ENCODE peak calls at places on chromosomes 11 and 22, in five cellular contexts. J is NT2/D1, Q is GM23248, L is GM12878, A is IMR-90. I is an unnamed sample.

GRCh38 chr22:39574779-39575551 is 4.4 kb downstream of the CACNA1I start:
- DNase-seq in J (no peak), Q (peak), L (no peak), A (peak), I (no peak)

GRCh38 chr22:25375683-25376082 is 156.2 kb downstream of the CRYBB2 start:
- DNase-seq in J (no peak), Q (no peak), L (no peak), A (no peak), I (no peak)

GRCh38 chr11:70916321-70916720 is 336.1 kb downstream of the SHANK2 start:
- DNase-seq in J (no peak), Q (no peak), L (no peak), A (no peak), I (no peak)

GRCh38 chr22:38740754-38741153 is 15.0 kb downstream of the SUN2 start:
- DNase-seq in J (no peak), Q (no peak), L (no peak), A (no peak), I (no peak)

GRCh38 chr11:8593935-8594909 is at the start of gene STK33:
- DNase-seq in J (peak), Q (peak), L (no peak), A (no peak), I (peak)

GRCh38 chr22:50674606-50675552 is 2.3 kb downstream of the SHANK3 start:
- DNase-seq in J (peak), Q (peak), L (no peak), A (no peak), I (peak)

GRCh38 chr11:46351148-46351547 is 3.9 kb downstream of the DGKZ start:
- DNase-seq in J (no peak), Q (no peak), L (no peak), A (no peak), I (no peak)

GRCh38 chr11:96199563-96200025 is 143.4 kb downstream of the MAML2 start:
- DNase-seq in J (no peak), Q (peak), L (no peak), A (peak), I (no peak)

GRCh38 chr11:16750417-16750816 is 12.0 kb downstream of the C11orf58 start:
- DNase-seq in J (no peak), Q (no peak), L (no peak), A (no peak), I (no peak)

GRCh38 chr11:96388891-96389603 is 665 bp downstream of the CCDC82 start:
- DNase-seq in J (no peak), Q (peak), L (peak), A (no peak), I (no peak)

GRCh38 chr11:129723146-129723963 is 92.3 kb upstream of the TMEM45B start:
- DNase-seq in J (no peak), Q (no peak), L (no peak), A (no peak), I (no peak)

GRCh38 chr11:132844956-132845355 is 687.3 kb downstream of the OPCML start:
- DNase-seq in J (no peak), Q (peak), L (no peak), A (peak), I (no peak)

GRCh38 chr22:20509344-20510047 is 2.1 kb downstream of the MED15 start:
- DNase-seq in J (no peak), Q (peak), L (no peak), A (peak), I (peak)

GRCh38 chr11:4924239-4924638 is at the start of gene OR51G1:
- DNase-seq in J (no peak), Q (no peak), L (no peak), A (no peak), I (no peak)

GRCh38 chr11:9717719-9718118 is 53.8 kb downstream of the SWAP70 start:
- DNase-seq in J (no peak), Q (peak), L (no peak), A (no peak), I (no peak)

GRCh38 chr11:15307600-15307999 is 192.9 kb downstream of the INSC start:
- DNase-seq in J (peak), Q (no peak), L (no peak), A (no peak), I (no peak)

GRCh38 chr11:773425-773824 is 3.9 kb downstream of the GATD1 start:
- DNase-seq in J (no peak), Q (no peak), L (no peak), A (no peak), I (no peak)

GRCh38 chr11:24747275-24748251 is 250.7 kb downstream of the LUZP2 start:
- DNase-seq in J (no peak), Q (no peak), L (no peak), A (no peak), I (no peak)

GRCh38 chr11:70397336-70397982 is 870 bp upstream of the CTTN start:
- DNase-seq in J (no peak), Q (no peak), L (no peak), A (peak), I (peak)

GRCh38 chr22:31148516-31148915 is 8.2 kb upstream of the PLA2G3 start:
- DNase-seq in J (no peak), Q (peak), L (no peak), A (peak), I (no peak)

GRCh38 chr11:26623076-26623666 is 51.1 kb upstream of the MUC15 start:
- DNase-seq in J (no peak), Q (peak), L (no peak), A (peak), I (no peak)

DNA sequence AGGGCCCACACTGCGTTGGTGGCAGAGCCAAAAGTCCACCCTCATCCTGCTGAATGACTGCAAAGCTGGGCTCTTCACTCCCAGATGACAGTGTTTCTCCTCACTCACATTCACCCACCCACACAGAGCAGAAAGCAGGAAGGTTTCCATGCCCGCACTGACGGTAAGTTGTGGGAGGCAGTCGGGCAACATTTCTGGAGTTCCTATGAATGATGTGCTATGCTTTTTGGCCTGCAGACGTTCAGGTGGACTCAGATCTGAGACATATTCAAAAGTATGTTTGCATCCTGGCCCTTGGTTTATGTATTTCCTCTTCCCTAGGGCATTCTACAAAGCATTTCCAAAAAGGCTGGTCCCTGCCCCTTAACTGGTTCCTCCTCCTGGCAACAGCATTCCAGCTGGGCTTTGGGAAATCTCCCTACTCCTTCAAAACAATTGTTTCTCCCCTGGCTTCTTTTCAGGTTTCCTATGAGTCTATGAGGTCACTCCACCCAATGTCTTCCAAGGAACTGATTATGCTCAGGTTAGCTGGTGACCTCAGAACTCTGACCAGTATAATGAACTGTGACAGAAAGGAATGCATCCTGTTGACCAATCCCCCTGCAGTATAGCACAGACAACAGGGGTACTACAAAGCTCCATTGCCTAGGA is 36.4 kb downstream of the PACSIN2 start:
- DNase-seq in J (no peak), Q (peak), L (no peak), A (peak), I (no peak)
- H3K9ac ChIP-seq in J (no peak), Q (peak), L (no peak), A (no peak), I (no peak)

GRCh38 chr11:120342226-120342625 is 6.0 kb downstream of the ARHGEF12 start:
- DNase-seq in J (no peak), Q (no peak), L (no peak), A (no peak), I (no peak)
- H3K4me3 ChIP-seq in J (no peak), Q (no peak), L (no peak), A (no peak), I (no peak)

GRCh38 chr22:33248927-33249326 is 190.7 kb upstream of the SYN3 start:
- DNase-seq in J (no peak), Q (no peak), L (no peak), A (no peak), I (no peak)

GRCh38 chr22:33242078-33242477 is 183.9 kb upstream of the SYN3 start:
- DNase-seq in J (no peak), Q (no peak), L (no peak), A (no peak), I (no peak)

DNA sequence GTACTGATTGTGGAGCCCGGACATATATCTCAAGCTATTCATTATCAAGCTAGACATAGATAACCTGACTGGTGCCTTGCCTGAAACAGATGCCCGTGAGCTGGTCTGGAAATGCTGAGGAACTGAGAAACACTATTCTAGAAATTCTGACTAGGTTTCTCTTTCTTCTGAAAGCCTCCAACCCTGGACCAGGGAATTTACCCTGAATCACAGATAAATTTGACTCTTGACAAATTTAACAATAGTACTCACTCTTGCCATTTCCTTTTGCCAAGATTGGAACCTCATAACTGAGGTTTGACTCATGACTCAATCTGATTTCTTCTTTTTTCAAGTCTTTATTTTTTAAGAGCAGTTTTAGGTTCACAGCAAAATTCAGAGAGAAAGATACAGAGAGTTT is 189.6 kb upstream of the SYN3 start:
- DNase-seq in J (no peak), Q (peak), L (peak), A (no peak), I (no peak)
- H3K9ac ChIP-seq in J (no peak), Q (no peak), L (no peak), A (no peak), I (no peak)

GRCh38 chr11:66568124-66568916 is at the start of gene CTSF:
- DNase-seq in J (no peak), Q (peak), L (no peak), A (peak), I (peak)
- H3K4me3 ChIP-seq in J (no peak), Q (peak), L (peak), A (peak), I (peak)

GRCh38 chr11:35127619-35128018 is 11.4 kb upstream of the CD44 start:
- DNase-seq in J (no peak), Q (no peak), L (no peak), A (no peak), I (no peak)

GRCh38 chr11:35131760-35132159 is 7.2 kb upstream of the CD44 start:
- DNase-seq in J (no peak), Q (no peak), L (no peak), A (no peak), I (no peak)

GRCh38 chr11:35134403-35135126 is 4.4 kb upstream of the CD44 start:
- DNase-seq in J (no peak), Q (peak), L (no peak), A (no peak), I (no peak)

GRCh38 chr11:35133656-35134055 is 5.3 kb upstream of the CD44 start:
- DNase-seq in J (no peak), Q (no peak), L (no peak), A (no peak), I (no peak)

DNA sequence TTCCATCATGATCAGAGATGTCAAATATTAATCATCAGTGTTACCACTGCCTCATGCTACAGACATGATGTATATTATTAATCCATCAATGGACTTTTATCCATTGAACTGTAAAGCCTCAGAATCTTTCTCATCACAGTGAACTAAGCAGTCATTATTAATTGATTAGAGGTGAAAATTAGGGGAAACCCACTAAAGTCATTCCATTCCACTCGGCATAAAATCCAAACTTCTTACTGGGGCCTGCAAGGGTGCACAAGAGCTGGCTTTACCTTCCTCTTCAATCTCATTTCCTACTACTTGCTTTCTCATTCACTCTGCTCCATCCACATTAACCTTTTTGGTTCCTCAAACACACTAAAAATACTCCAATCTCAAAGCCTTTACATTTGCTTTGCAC is 7.9 kb upstream of the CD44 start:
- DNase-seq in J (no peak), Q (no peak), L (no peak), A (no peak), I (no peak)
- H3K9ac ChIP-seq in J (no peak), Q (no peak), L (no peak), A (no peak), I (no peak)

GRCh38 chr22:35888181-35888870 is 140.3 kb downstream of the RBFOX2 start:
- DNase-seq in J (no peak), Q (no peak), L (no peak), A (no peak), I (no peak)

GRCh38 chr22:35887296-35887875 is 141.2 kb downstream of the RBFOX2 start:
- DNase-seq in J (no peak), Q (no peak), L (no peak), A (peak), I (no peak)

GRCh38 chr22:35883028-35883620 is 145.5 kb downstream of the RBFOX2 start:
- DNase-seq in J (no peak), Q (peak), L (no peak), A (peak), I (no peak)

GRCh38 chr22:35882226-35883027 is 146.2 kb downstream of the RBFOX2 start:
- DNase-seq in J (no peak), Q (peak), L (no peak), A (peak), I (no peak)
- H3K4me3 ChIP-seq in J (no peak), Q (no peak), L (no peak), A (no peak), I (no peak)

DNA sequence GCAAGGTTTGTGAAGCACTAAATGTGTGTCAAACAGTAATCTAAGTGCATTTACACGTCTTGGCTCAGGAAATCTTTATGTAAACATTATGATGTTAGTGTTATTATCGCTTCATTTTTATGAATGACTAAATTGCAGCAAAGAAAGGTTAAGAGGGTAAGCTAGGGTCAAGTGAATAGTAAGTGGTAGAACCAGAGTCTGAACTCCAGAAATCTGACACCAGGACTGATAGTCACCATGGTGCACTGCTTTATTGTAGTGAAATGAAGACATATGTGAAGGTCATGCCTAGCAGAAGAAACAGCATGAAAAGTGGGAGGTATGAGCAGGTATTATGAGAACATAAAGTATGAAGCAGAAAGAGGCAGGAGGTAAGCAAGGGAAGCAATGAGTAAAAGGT is 368.7 kb upstream of the TENM4 start:
- DNase-seq in J (no peak), Q (no peak), L (no peak), A (no peak), I (no peak)
- H3K9ac ChIP-seq in J (no peak), Q (no peak), L (no peak), A (no peak), I (no peak)

GRCh38 chr11:13966486-13966885 is 4.0 kb downstream of the SPON1 start:
- DNase-seq in J (no peak), Q (no peak), L (no peak), A (no peak), I (no peak)
- H3K4me3 ChIP-seq in J (no peak), Q (no peak), L (no peak), A (no peak), I (no peak)

DNA sequence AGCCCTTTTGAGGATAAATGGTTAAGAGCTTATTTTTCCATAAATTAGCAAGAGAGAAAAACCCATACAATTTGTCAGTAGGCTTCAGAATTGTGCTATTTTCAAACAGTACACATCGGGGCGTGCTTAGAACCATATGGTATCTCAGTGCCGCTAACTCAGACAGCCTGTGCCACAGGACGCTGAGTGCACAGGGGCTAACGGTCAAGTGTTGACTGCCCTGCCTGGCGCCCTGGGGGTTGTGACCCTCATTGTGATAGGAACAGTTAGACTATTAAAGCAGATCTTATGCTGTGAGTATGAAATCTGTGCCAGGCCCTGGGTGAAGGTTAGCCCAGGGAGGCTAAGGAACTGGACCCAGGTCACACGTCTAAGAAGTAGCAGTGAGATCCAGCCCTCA is 1519.7 kb downstream of the BRD1 start:
- DNase-seq in J (no peak), Q (no peak), L (no peak), A (no peak), I (peak)
- H3K9ac ChIP-seq in J (no peak), Q (no peak), L (no peak), A (no peak), I (no peak)

DNA sequence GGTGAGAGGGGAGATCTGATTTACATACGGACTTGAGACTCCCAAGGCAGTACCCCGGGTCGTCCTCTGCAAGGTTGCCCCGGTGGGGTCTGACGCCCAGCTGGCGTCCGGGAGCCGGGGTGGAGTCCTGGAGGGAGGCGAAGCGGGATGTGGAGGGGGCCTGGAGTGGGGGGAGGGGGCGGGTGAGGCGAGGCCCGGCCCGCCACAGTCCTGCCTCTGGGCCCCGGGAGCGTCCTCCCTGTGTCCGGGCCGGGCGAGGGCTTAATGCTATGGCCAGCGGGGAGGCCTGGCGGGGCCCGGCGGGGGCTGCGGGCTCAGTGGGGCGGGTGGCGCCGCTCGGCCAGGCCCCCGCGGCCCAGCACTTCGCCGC is 2.4 kb upstream of the MYBPC3 start:
- DNase-seq in J (no peak), Q (no peak), L (no peak), A (no peak), I (no peak)
- H3K4me3 ChIP-seq in J (peak), Q (peak), L (no peak), A (no peak), I (peak)